ENCODE peak calls at places on chromosomes 1 and 21, in seven cellular contexts. M, B, D, E, Q, H and L are unnamed samples.

GRCh38 chr1:190262538-190262937 is 215.1 kb downstream of the BRINP3 start:
- DNase-seq in M (no peak), D (no peak), H (no peak), Q (no peak), E (no peak), B (no peak), L (no peak)

GRCh38 chr1:205191617-205192016 is 19.9 kb downstream of the DSTYK start:
- DNase-seq in E (no peak), D (no peak), Q (no peak), H (no peak), B (no peak), M (no peak), L (no peak)

GRCh38 chr1:40736085-40736531 is 44.6 kb downstream of the NFYC start:
- DNase-seq in B (no peak), D (no peak), M (no peak), Q (peak; percentile 68), E (peak; percentile 82), H (peak; percentile 54), L (no peak)

GRCh38 chr1:195979646-195980045 is 628.6 kb downstream of the KCNT2 start:
- DNase-seq in M (no peak), Q (no peak), D (no peak), H (no peak), E (no peak), B (no peak), L (no peak)

GRCh38 chr1:54989968-54990810 is 8.5 kb upstream of the BSND start:
- DNase-seq in D (no peak), Q (no peak), H (no peak), E (peak; percentile 23), M (peak; percentile 26), B (no peak), L (no peak)

GRCh38 chr1:15046487-15047165 is 106.9 kb upstream of the TMEM51 start:
- DNase-seq in H (peak; percentile 88), Q (peak; percentile 57), D (no peak), M (no peak), E (peak; percentile 81), B (peak; percentile 99), L (peak; percentile 76)

GRCh38 chr1:52636701-52637695 is 4.0 kb downstream of the SHISAL2A start:
- DNase-seq in D (no peak), H (no peak), Q (no peak), E (no peak), B (no peak), M (no peak), L (peak; percentile 44)

GRCh38 chr1:96365596-96365995 is 356.0 kb upstream of the PTBP2 start:
- DNase-seq in Q (no peak), D (no peak), H (no peak), E (no peak), B (no peak), M (no peak), L (no peak)

GRCh38 chr1:207873055-207873890 is 37.7 kb downstream of the CD34 start:
- DNase-seq in H (peak; percentile 15), Q (no peak), E (no peak), D (no peak), M (no peak), B (no peak), L (no peak)

GRCh38 chr1:203168256-203168786 is 7.3 kb downstream of the MYBPH start:
- DNase-seq in H (no peak), Q (no peak), D (no peak), B (no peak), M (no peak), E (no peak), L (no peak)

GRCh38 chr1:10253755-10254154 is 43.4 kb downstream of the KIF1B start:
- DNase-seq in B (no peak), Q (peak; percentile 95), D (no peak), M (no peak), H (no peak), E (peak; percentile 90), L (peak; percentile 20)

GRCh38 chr1:169546087-169546995 is 39.9 kb downstream of the F5 start:
- DNase-seq in D (peak; percentile 22), B (peak; percentile 51), Q (peak; percentile 82), E (peak; percentile 79), H (peak; percentile 82), M (no peak), L (peak; percentile 66)

GRCh38 chr21:46055863-46056281 is 42.0 kb upstream of the COL6A2 start:
- DNase-seq in B (no peak), E (peak; percentile 50), H (no peak), M (no peak), Q (no peak), D (peak; percentile 75), L (no peak)

GRCh38 chr1:25629836-25630235 is 13.2 kb downstream of the MAN1C1 start:
- DNase-seq in M (no peak), Q (no peak), B (no peak), D (no peak), H (no peak), E (peak; percentile 65), L (no peak)

GRCh38 chr1:65254320-65255087 is 54.8 kb upstream of the DNAJC6 start:
- DNase-seq in D (peak; percentile 98), Q (peak; percentile 36), M (peak; percentile 81), E (peak; percentile 30), H (peak; percentile 92), B (peak; percentile 86), L (peak; percentile 84)

GRCh38 chr1:19313636-19313959 is 1.5 kb downstream of the SLC66A1 start:
- DNase-seq in H (no peak), M (no peak), B (no peak), E (no peak), D (no peak), Q (no peak), L (no peak)

GRCh38 chr1:229582011-229582694 is 23.6 kb upstream of the ABCB10 start:
- DNase-seq in M (no peak), B (peak; percentile 90), Q (no peak), H (peak; percentile 29), E (peak; percentile 29), D (no peak), L (peak; percentile 43)

GRCh38 chr1:38152351-38153082 is 105.9 kb upstream of the POU3F1 start:
- DNase-seq in H (no peak), D (no peak), M (no peak), Q (no peak), B (no peak), E (no peak), L (peak; percentile 17)

GRCh38 chr1:228423399-228424053 is 6.9 kb upstream of the TRIM17 start:
- DNase-seq in Q (no peak), H (no peak), M (no peak), B (no peak), D (no peak), E (no peak), L (no peak)

GRCh38 chr1:101238681-101239094 is 1.9 kb downstream of the S1PR1 start:
- DNase-seq in E (peak; percentile 91), D (peak; percentile 95), Q (peak; percentile 84), H (peak; percentile 92), B (peak; percentile 86), M (peak; percentile 79), L (peak; percentile 80)

GRCh38 chr1:101237229-101237837 is 514 bp downstream of the S1PR1 start:
- DNase-seq in M (no peak), B (no peak), H (peak; percentile 50), D (no peak), Q (no peak), E (peak; percentile 75), L (peak; percentile 38)

GRCh38 chr1:101239095-101240040 is 2.5 kb downstream of the S1PR1 start:
- DNase-seq in B (no peak), D (peak; percentile 58), M (no peak), Q (no peak), H (no peak), E (no peak), L (peak; percentile 10)

GRCh38 chr1:101236546-101237228 is at the start of gene S1PR1:
- DNase-seq in M (peak; percentile 68), E (peak; percentile 69), D (peak; percentile 96), B (peak; percentile 55), H (peak; percentile 96), Q (no peak), L (peak; percentile 38)

GRCh38 chr1:101238041-101238515 is 1.3 kb downstream of the S1PR1 start:
- DNase-seq in B (no peak), E (no peak), M (no peak), D (peak; percentile 70), Q (no peak), H (peak; percentile 44), L (no peak)
- H3K4me3 ChIP-seq in B (no peak overlapping the region), E (peak overlapping the region; percentile 54), M (peak overlapping the region; percentile 42), D (peak overlapping the region; percentile 48), Q (peak overlapping the region; percentile 24), H (peak overlapping the region; percentile 93), L (no peak overlapping the region)

GRCh38 chr1:109598655-109599054 is 20.8 kb downstream of the GNAT2 start:
- DNase-seq in M (no peak), H (peak; percentile 42), E (no peak), B (no peak), Q (no peak), D (no peak), L (no peak)

GRCh38 chr1:109589679-109590078 is 29.7 kb downstream of the GNAT2 start:
- DNase-seq in M (no peak), D (no peak), H (no peak), E (no peak), B (no peak), Q (no peak), L (no peak)

GRCh38 chr1:109598156-109598555 is 21.3 kb downstream of the GNAT2 start:
- DNase-seq in M (no peak), E (no peak), H (no peak), D (no peak), Q (no peak), B (no peak), L (no peak)

GRCh38 chr1:109595540-109595939 is 23.9 kb downstream of the GNAT2 start:
- DNase-seq in B (no peak), E (peak; percentile 55), Q (no peak), M (no peak), H (no peak), D (no peak), L (no peak)
- H3K36me3 ChIP-seq in B (peaks cover 13% of the 10 kb centered on the region), E (peaks cover 20% of the 10 kb centered on the region), Q (peaks cover 22% of the 10 kb centered on the region), M (peaks cover 81% of the 10 kb centered on the region), H (peaks cover 13% of the 10 kb centered on the region), D (no peaks in the 10 kb centered on the region), L (no peaks in the 10 kb centered on the region)

GRCh38 chr1:34037109-34037508 is 127.9 kb downstream of the CSMD2 start:
- DNase-seq in D (no peak), Q (no peak), M (no peak), E (no peak), H (no peak), B (no peak), L (no peak)
- H3K27ac ChIP-seq in D (no peak overlapping the region), Q (no peak overlapping the region), M (no peak overlapping the region), E (no peak overlapping the region), H (no peak overlapping the region), B (no peak overlapping the region), L (no peak overlapping the region)

GRCh38 chr1:167301355-167301754 is 80.7 kb downstream of the POU2F1 start:
- DNase-seq in D (no peak), H (no peak), M (no peak), B (no peak), Q (no peak), E (no peak), L (no peak)

GRCh38 chr1:167305059-167305704 is 84.5 kb downstream of the POU2F1 start:
- DNase-seq in Q (no peak), E (no peak), M (no peak), B (no peak), D (no peak), H (no peak), L (no peak)

GRCh38 chr1:167310732-167311131 is 90.0 kb downstream of the POU2F1 start:
- DNase-seq in B (no peak), D (no peak), E (no peak), Q (no peak), H (no peak), M (no peak), L (no peak)

GRCh38 chr1:167304165-167304564 is 83.5 kb downstream of the POU2F1 start:
- DNase-seq in B (no peak), M (no peak), Q (no peak), H (no peak), E (no peak), D (no peak), L (no peak)

GRCh38 chr1:167305705-167306277 is 85.1 kb downstream of the POU2F1 start:
- DNase-seq in Q (no peak), H (no peak), B (no peak), M (no peak), E (no peak), D (no peak), L (no peak)
- H3K4me3 ChIP-seq in Q (no peak overlapping the region), H (no peak overlapping the region), B (no peak overlapping the region), M (no peak overlapping the region), E (no peak overlapping the region), D (no peak overlapping the region), L (no peak overlapping the region)